ENCODE peak calls at places on chromosome 3, in seven cellular contexts. One of them, this sample, is unnamed.

GRCh38 chr3:107938128-107938527 is 152.7 kb downstream of the CD47 start:
- DNase-seq in transverse colon: no peak
- DNase-seq in tibial nerve: no peak
- DNase-seq in IMR-90: peak
- DNase-seq in breast epithelium: no peak
- DNase-seq in spleen: no peak
- DNase-seq in gastrocnemius medialis: peak
- DNase-seq in this sample: no peak

GRCh38 chr3:56928379-56929068 is 126.8 kb upstream of the ARHGEF3 start:
- DNase-seq in transverse colon: no peak
- DNase-seq in tibial nerve: no peak
- DNase-seq in IMR-90: no peak
- DNase-seq in breast epithelium: no peak
- DNase-seq in spleen: no peak
- DNase-seq in gastrocnemius medialis: no peak
- DNase-seq in this sample: no peak

GRCh38 chr3:132006605-132007204 is 28.1 kb downstream of the CPNE4 start:
- DNase-seq in transverse colon: peak
- DNase-seq in tibial nerve: no peak
- DNase-seq in IMR-90: peak
- DNase-seq in breast epithelium: no peak
- DNase-seq in spleen: no peak
- DNase-seq in gastrocnemius medialis: no peak
- DNase-seq in this sample: no peak

GRCh38 chr3:129604223-129604941 is 2.1 kb downstream of the PLXND1 start:
- DNase-seq in transverse colon: no peak
- DNase-seq in tibial nerve: no peak
- DNase-seq in IMR-90: no peak
- DNase-seq in breast epithelium: no peak
- DNase-seq in spleen: no peak
- DNase-seq in gastrocnemius medialis: no peak
- DNase-seq in this sample: no peak

GRCh38 chr3:45683417-45684326 is 5.5 kb upstream of the SACM1L start:
- DNase-seq in transverse colon: no peak
- DNase-seq in tibial nerve: no peak
- DNase-seq in IMR-90: no peak
- DNase-seq in breast epithelium: no peak
- DNase-seq in spleen: no peak
- DNase-seq in gastrocnemius medialis: no peak
- DNase-seq in this sample: no peak

GRCh38 chr3:58021072-58021959 is 13.1 kb downstream of the FLNB start:
- DNase-seq in transverse colon: no peak
- DNase-seq in tibial nerve: no peak
- DNase-seq in IMR-90: no peak
- DNase-seq in breast epithelium: no peak
- DNase-seq in spleen: peak
- DNase-seq in gastrocnemius medialis: no peak
- DNase-seq in this sample: no peak

GRCh38 chr3:51381333-51381705 is 3.8 kb upstream of the MANF start:
- DNase-seq in transverse colon: no peak
- DNase-seq in tibial nerve: no peak
- DNase-seq in IMR-90: no peak
- DNase-seq in breast epithelium: no peak
- DNase-seq in spleen: no peak
- DNase-seq in gastrocnemius medialis: no peak
- DNase-seq in this sample: peak

GRCh38 chr3:95333826-95334225 is 1271.0 kb downstream of the NSUN3 start:
- DNase-seq in transverse colon: no peak
- DNase-seq in tibial nerve: no peak
- DNase-seq in IMR-90: no peak
- DNase-seq in breast epithelium: no peak
- DNase-seq in spleen: no peak
- DNase-seq in gastrocnemius medialis: no peak
- DNase-seq in this sample: no peak

GRCh38 chr3:116059421-116060096 is 385.7 kb downstream of the LSAMP start:
- DNase-seq in transverse colon: no peak
- DNase-seq in tibial nerve: no peak
- DNase-seq in IMR-90: peak
- DNase-seq in breast epithelium: no peak
- DNase-seq in spleen: no peak
- DNase-seq in gastrocnemius medialis: no peak
- DNase-seq in this sample: no peak

GRCh38 chr3:128481438-128481942 is 11.5 kb downstream of the GATA2 start:
- DNase-seq in transverse colon: no peak
- DNase-seq in tibial nerve: no peak
- DNase-seq in IMR-90: no peak
- DNase-seq in breast epithelium: no peak
- DNase-seq in spleen: peak
- DNase-seq in gastrocnemius medialis: no peak
- DNase-seq in this sample: no peak

GRCh38 chr3:114632757-114633424 is 339.1 kb downstream of the TIGIT start:
- DNase-seq in transverse colon: no peak
- DNase-seq in tibial nerve: no peak
- DNase-seq in IMR-90: no peak
- DNase-seq in breast epithelium: no peak
- DNase-seq in spleen: no peak
- DNase-seq in gastrocnemius medialis: no peak
- DNase-seq in this sample: no peak

GRCh38 chr3:133477497-133477896 is 77.6 kb downstream of the BFSP2 start:
- DNase-seq in transverse colon: no peak
- DNase-seq in tibial nerve: no peak
- DNase-seq in IMR-90: no peak
- DNase-seq in breast epithelium: no peak
- DNase-seq in spleen: no peak
- DNase-seq in gastrocnemius medialis: no peak
- DNase-seq in this sample: no peak

GRCh38 chr3:182248349-182248880 is 536.7 kb downstream of the SOX2 start:
- DNase-seq in transverse colon: no peak
- DNase-seq in tibial nerve: no peak
- DNase-seq in IMR-90: no peak
- DNase-seq in breast epithelium: no peak
- DNase-seq in spleen: no peak
- DNase-seq in gastrocnemius medialis: no peak
- DNase-seq in this sample: no peak

GRCh38 chr3:55060921-55061555 is 133.2 kb upstream of the LRTM1 start:
- DNase-seq in transverse colon: no peak
- DNase-seq in tibial nerve: no peak
- DNase-seq in IMR-90: peak
- DNase-seq in breast epithelium: no peak
- DNase-seq in spleen: no peak
- DNase-seq in gastrocnemius medialis: no peak
- DNase-seq in this sample: no peak

GRCh38 chr3:86702381-86702958 is 288.5 kb downstream of the VGLL3 start:
- DNase-seq in transverse colon: no peak
- DNase-seq in tibial nerve: no peak
- DNase-seq in IMR-90: peak
- DNase-seq in breast epithelium: no peak
- DNase-seq in spleen: no peak
- DNase-seq in gastrocnemius medialis: no peak
- DNase-seq in this sample: no peak

GRCh38 chr3:16264708-16265454 is at the start of the genes DPH3 and OXNAD1:
- DNase-seq in transverse colon: peak
- DNase-seq in tibial nerve: peak
- DNase-seq in IMR-90: peak
- DNase-seq in breast epithelium: peak
- DNase-seq in spleen: peak
- DNase-seq in gastrocnemius medialis: peak
- DNase-seq in this sample: peak
- TF ChIP-seq POLR2A in transverse colon: peak
- TF ChIP-seq POLR2A in tibial nerve: peak
- TF ChIP-seq POLR2A in IMR-90: peak
- TF ChIP-seq POLR2A in breast epithelium: peak
- TF ChIP-seq POLR2A in spleen: peak
- TF ChIP-seq POLR2A in gastrocnemius medialis: peak
- TF ChIP-seq POLR2A in this sample: peak

DNA sequence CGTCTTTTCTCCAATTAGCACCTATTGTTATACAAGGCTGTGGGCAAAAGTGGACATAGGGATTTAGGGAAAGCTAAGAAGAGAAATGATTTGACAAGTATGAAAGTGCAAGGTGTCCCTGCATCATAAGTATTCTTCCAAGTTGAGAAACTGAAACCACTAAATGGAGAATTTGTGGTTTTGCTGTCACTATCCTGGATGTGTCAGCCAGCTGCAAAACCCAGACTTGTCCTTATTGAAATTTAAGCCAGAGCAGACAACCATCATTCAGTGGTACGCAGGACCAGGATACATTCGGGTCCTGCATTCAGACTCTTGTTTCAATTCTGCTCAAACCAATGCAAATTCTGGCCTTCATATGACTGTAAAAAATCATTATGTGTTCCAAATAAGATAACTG is 384.8 kb upstream of the TGFBR2 start:
- DNase-seq in transverse colon: no peak
- DNase-seq in tibial nerve: no peak
- DNase-seq in IMR-90: peak
- DNase-seq in breast epithelium: no peak
- DNase-seq in spleen: no peak
- DNase-seq in gastrocnemius medialis: no peak
- DNase-seq in this sample: no peak
- H3K27ac ChIP-seq in transverse colon: no peak
- H3K27ac ChIP-seq in tibial nerve: no peak
- H3K27ac ChIP-seq in IMR-90: no peak
- H3K27ac ChIP-seq in breast epithelium: no peak
- H3K27ac ChIP-seq in spleen: no peak
- H3K27ac ChIP-seq in gastrocnemius medialis: no peak
- H3K27ac ChIP-seq in this sample: no peak

DNA sequence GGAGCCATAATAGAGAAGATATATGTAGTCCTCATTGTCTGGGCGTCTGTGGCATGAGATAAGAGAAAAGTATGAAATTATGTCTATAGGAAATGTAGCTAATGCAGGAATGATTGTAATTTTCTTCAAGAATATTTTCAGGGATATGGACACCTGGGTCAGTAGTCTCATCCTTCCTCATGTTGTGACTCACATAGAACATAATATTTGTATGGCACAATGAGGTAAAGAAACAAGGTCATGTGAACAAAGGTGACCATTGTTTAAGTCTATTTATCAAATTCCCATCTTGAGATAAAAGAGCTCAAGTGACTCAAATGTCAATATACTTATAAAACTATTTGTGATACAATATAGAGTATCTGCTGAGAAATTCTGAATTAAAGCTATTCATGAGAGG is 345.5 kb upstream of the ROBO1 start:
- DNase-seq in transverse colon: no peak
- DNase-seq in tibial nerve: no peak
- DNase-seq in IMR-90: no peak
- DNase-seq in breast epithelium: no peak
- DNase-seq in spleen: no peak
- DNase-seq in gastrocnemius medialis: no peak
- DNase-seq in this sample: no peak
- TF ChIP-seq POLR2A in transverse colon: no peak
- TF ChIP-seq POLR2A in tibial nerve: no peak
- TF ChIP-seq POLR2A in IMR-90: no peak
- TF ChIP-seq POLR2A in breast epithelium: no peak
- TF ChIP-seq POLR2A in spleen: no peak
- TF ChIP-seq POLR2A in gastrocnemius medialis: no peak
- TF ChIP-seq POLR2A in this sample: no peak

DNA sequence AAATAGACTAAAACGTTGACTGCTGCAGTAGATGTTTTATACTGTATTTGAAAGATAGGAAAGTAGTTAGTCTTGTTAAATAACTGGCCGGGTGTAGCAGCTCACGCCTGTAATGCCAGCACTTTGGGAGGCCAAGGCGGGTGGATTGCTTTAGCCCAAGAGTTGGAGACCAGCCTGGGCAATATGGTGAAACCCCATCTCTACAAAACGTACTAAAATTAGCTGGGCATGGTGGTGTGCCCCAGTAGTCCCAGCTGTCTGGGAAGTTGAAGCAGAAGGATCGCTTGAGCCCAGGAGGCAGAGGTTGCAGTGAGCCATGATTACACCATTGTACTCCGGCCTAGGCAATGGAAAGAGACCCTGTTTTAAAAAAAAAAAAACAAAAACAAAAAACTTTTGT is 60.5 kb upstream of the ULK4 start:
- DNase-seq in transverse colon: no peak
- DNase-seq in tibial nerve: no peak
- DNase-seq in IMR-90: no peak
- DNase-seq in breast epithelium: no peak
- DNase-seq in spleen: no peak
- DNase-seq in gastrocnemius medialis: peak
- DNase-seq in this sample: no peak
- H3K27ac ChIP-seq in transverse colon: no peak
- H3K27ac ChIP-seq in tibial nerve: peak
- H3K27ac ChIP-seq in IMR-90: no peak
- H3K27ac ChIP-seq in breast epithelium: no peak
- H3K27ac ChIP-seq in spleen: no peak
- H3K27ac ChIP-seq in gastrocnemius medialis: peak
- H3K27ac ChIP-seq in this sample: no peak

GRCh38 chr3:27483117-27484001 is 825 bp downstream of the SLC4A7 start:
- DNase-seq in transverse colon: peak
- DNase-seq in tibial nerve: no peak
- DNase-seq in IMR-90: peak
- DNase-seq in breast epithelium: peak
- DNase-seq in spleen: peak
- DNase-seq in gastrocnemius medialis: peak
- DNase-seq in this sample: peak
- TF ChIP-seq POLR2A in transverse colon: peak
- TF ChIP-seq POLR2A in tibial nerve: no peak
- TF ChIP-seq POLR2A in IMR-90: peak
- TF ChIP-seq POLR2A in breast epithelium: no peak
- TF ChIP-seq POLR2A in spleen: no peak
- TF ChIP-seq POLR2A in gastrocnemius medialis: no peak
- TF ChIP-seq POLR2A in this sample: no peak

GRCh38 chr3:184347321-184348056 is 10.1 kb downstream of the FAM131A start:
- DNase-seq in transverse colon: no peak
- DNase-seq in tibial nerve: no peak
- DNase-seq in IMR-90: no peak
- DNase-seq in breast epithelium: no peak
- DNase-seq in spleen: no peak
- DNase-seq in gastrocnemius medialis: no peak
- DNase-seq in this sample: no peak

GRCh38 chr3:184346480-184346879 is 9.1 kb downstream of the FAM131A start:
- DNase-seq in transverse colon: no peak
- DNase-seq in tibial nerve: no peak
- DNase-seq in IMR-90: no peak
- DNase-seq in breast epithelium: no peak
- DNase-seq in spleen: no peak
- DNase-seq in gastrocnemius medialis: no peak
- DNase-seq in this sample: no peak

GRCh38 chr3:184343200-184343876 is 5.9 kb downstream of the FAM131A start:
- DNase-seq in transverse colon: no peak
- DNase-seq in tibial nerve: no peak
- DNase-seq in IMR-90: peak
- DNase-seq in breast epithelium: no peak
- DNase-seq in spleen: no peak
- DNase-seq in gastrocnemius medialis: no peak
- DNase-seq in this sample: no peak

GRCh38 chr3:184345678-184346144 is 8.3 kb downstream of the FAM131A start:
- DNase-seq in transverse colon: peak
- DNase-seq in tibial nerve: no peak
- DNase-seq in IMR-90: peak
- DNase-seq in breast epithelium: peak
- DNase-seq in spleen: no peak
- DNase-seq in gastrocnemius medialis: peak
- DNase-seq in this sample: peak

GRCh38 chr3:184344579-184345350 is 7.4 kb downstream of the FAM131A start:
- DNase-seq in transverse colon: no peak
- DNase-seq in tibial nerve: no peak
- DNase-seq in IMR-90: no peak
- DNase-seq in breast epithelium: no peak
- DNase-seq in spleen: no peak
- DNase-seq in gastrocnemius medialis: no peak
- DNase-seq in this sample: no peak
- H3K27ac ChIP-seq in transverse colon: peak
- H3K27ac ChIP-seq in tibial nerve: peak
- H3K27ac ChIP-seq in IMR-90: no peak
- H3K27ac ChIP-seq in breast epithelium: peak
- H3K27ac ChIP-seq in spleen: peak
- H3K27ac ChIP-seq in gastrocnemius medialis: peak
- H3K27ac ChIP-seq in this sample: no peak

This sample was measured in right lobe of liver.